ENCODE peak calls at places on chromosome 2, in seven cellular contexts. J, I, H, X, L, D and O are unnamed samples. For H3K36me3, the result is how much of the 10 kb centered on the place peaks cover.

GRCh38 chr2:197661626-197662025 is 13.8 kb downstream of the RFTN2 start:
- DNase-seq in J (no peak), I (no peak), H (no peak), X (no peak), L (no peak), D (no peak), O (no peak)

GRCh38 chr2:206031950-206032567 is 53.9 kb downstream of the INO80D start:
- DNase-seq in J (no peak), I (no peak), H (no peak), X (no peak), L (no peak), D (no peak), O (no peak)

GRCh38 chr2:207869784-207870778 is 100.4 kb upstream of the FZD5 start:
- DNase-seq in J (no peak), I (no peak), H (no peak), X (no peak), L (no peak), D (no peak), O (no peak)

GRCh38 chr2:191037351-191037750 is 23.4 kb upstream of the STAT1 start:
- DNase-seq in J (no peak), I (no peak), H (no peak), X (no peak), L (no peak), D (no peak), O (no peak)

GRCh38 chr2:66509326-66509811 is 74.4 kb downstream of the MEIS1 start:
- DNase-seq in J (no peak), I (no peak), H (no peak), X (no peak), L (no peak), D (no peak), O (no peak)

GRCh38 chr2:212536385-212537310 is 2.0 kb downstream of the ERBB4 start:
- DNase-seq in J (peak), I (peak), H (peak), X (no peak), L (no peak), D (no peak), O (no peak)

GRCh38 chr2:39696838-39697237 is 31.1 kb downstream of the TMEM178A start:
- DNase-seq in J (no peak), I (no peak), H (no peak), X (no peak), L (no peak), D (no peak), O (no peak)

GRCh38 chr2:134917219-134917957 is 1.2 kb upstream of the CCNT2 start:
- DNase-seq in J (peak), I (peak), H (peak), X (peak), L (peak), D (no peak), O (no peak)

GRCh38 chr2:191666733-191667132 is 11.2 kb upstream of the NABP1 start:
- DNase-seq in J (no peak), I (no peak), H (no peak), X (no peak), L (no peak), D (no peak), O (no peak)

GRCh38 chr2:241692448-241692847 is 5.8 kb upstream of the DTYMK start:
- DNase-seq in J (no peak), I (no peak), H (no peak), X (no peak), L (no peak), D (no peak), O (no peak)

GRCh38 chr2:70525032-70525431 is 28.6 kb downstream of the TGFA start:
- DNase-seq in J (no peak), I (no peak), H (no peak), X (no peak), L (no peak), D (no peak), O (no peak)

GRCh38 chr2:64325852-64326577 is 127.9 kb upstream of the LGALSL start:
- DNase-seq in J (no peak), I (no peak), H (no peak), X (peak), L (no peak), D (no peak), O (no peak)

GRCh38 chr2:150325656-150326055 is 161.8 kb downstream of the RND3 start:
- DNase-seq in J (no peak), I (no peak), H (no peak), X (no peak), L (no peak), D (no peak), O (no peak)

GRCh38 chr2:200810252-200810650 is 1.5 kb upstream of the BZW1 start:
- DNase-seq in J (no peak), I (no peak), H (no peak), X (no peak), L (peak), D (no peak), O (peak)

GRCh38 chr2:118850901-118851268 is 3.4 kb upstream of the EN1 start:
- DNase-seq in J (no peak), I (no peak), H (no peak), X (no peak), L (no peak), D (no peak), O (no peak)

GRCh38 chr2:21683838-21684237 is 560.1 kb downstream of the TDRD15 start:
- DNase-seq in J (no peak), I (no peak), H (no peak), X (no peak), L (no peak), D (no peak), O (no peak)

GRCh38 chr2:29050591-29050990 is 23.7 kb downstream of the PCARE start:
- DNase-seq in J (no peak), I (no peak), H (no peak), X (no peak), L (no peak), D (no peak), O (no peak)

GRCh38 chr2:12050381-12050780 is 303.9 kb downstream of the LPIN1 start:
- DNase-seq in J (no peak), I (no peak), H (no peak), X (no peak), L (no peak), D (no peak), O (no peak)

GRCh38 chr2:33077841-33078240 is 131.1 kb downstream of the LTBP1 start:
- DNase-seq in J (no peak), I (no peak), H (no peak), X (no peak), L (no peak), D (no peak), O (no peak)

GRCh38 chr2:196088209-196088608 is 19.6 kb upstream of the DNAH7 start:
- DNase-seq in J (no peak), I (no peak), H (no peak), X (no peak), L (no peak), D (no peak), O (no peak)

GRCh38 chr2:11248-11941 is 34.9 kb downstream of the FAM110C start:
- DNase-seq in J (peak), I (peak), H (peak), X (peak), L (peak), D (peak), O (no peak)

GRCh38 chr2:142872900-142873724 is 4.4 kb upstream of the KYNU start:
- DNase-seq in J (no peak), I (no peak), H (no peak), X (no peak), L (no peak), D (no peak), O (no peak)

GRCh38 chr2:42116195-42117181 is 52.7 kb upstream of the EML4 start:
- DNase-seq in J (no peak), I (no peak), H (no peak), X (no peak), L (no peak), D (no peak), O (no peak)

GRCh38 chr2:233650981-233651380 is 14.7 kb downstream of the UGT1A10 start:
- DNase-seq in J (no peak), I (no peak), H (no peak), X (no peak), L (no peak), D (no peak), O (no peak)

GRCh38 chr2:143732076-143732475 is 602.9 kb downstream of the ARHGAP15 start:
- DNase-seq in J (no peak), I (no peak), H (no peak), X (no peak), L (no peak), D (no peak), O (no peak)

GRCh38 chr2:112724611-112725525 is 4.0 kb downstream of the NT5DC4 start:
- DNase-seq in J (no peak), I (no peak), H (no peak), X (no peak), L (no peak), D (no peak), O (no peak)

GRCh38 chr2:66733361-66733760 is 298.4 kb downstream of the MEIS1 start:
- DNase-seq in J (no peak), I (no peak), H (no peak), X (no peak), L (no peak), D (no peak), O (no peak)

GRCh38 chr2:5914831-5915611 is 222.8 kb downstream of the SOX11 start:
- DNase-seq in J (peak), I (no peak), H (no peak), X (no peak), L (peak), D (no peak), O (no peak)

GRCh38 chr2:192126912-192127311 is 67.8 kb downstream of the TMEFF2 start:
- DNase-seq in J (no peak), I (no peak), H (no peak), X (no peak), L (no peak), D (no peak), O (no peak)

GRCh38 chr2:42239811-42240210 is 70.7 kb downstream of the EML4 start:
- DNase-seq in J (no peak), I (no peak), H (no peak), X (no peak), L (no peak), D (no peak), O (no peak)

GRCh38 chr2:64288932-64289655 is 144.9 kb upstream of the PELI1 start:
- DNase-seq in J (no peak), I (no peak), H (no peak), X (no peak), L (no peak), D (no peak), O (no peak)

GRCh38 chr2:168169097-168169745 is 78.2 kb downstream of the STK39 start:
- DNase-seq in J (no peak), I (no peak), H (no peak), X (no peak), L (no peak), D (no peak), O (no peak)

GRCh38 chr2:168167511-168168263 is 79.7 kb downstream of the STK39 start:
- DNase-seq in J (no peak), I (no peak), H (no peak), X (no peak), L (no peak), D (no peak), O (no peak)

GRCh38 chr2:168165985-168166901 is 81.2 kb downstream of the STK39 start:
- DNase-seq in J (no peak), I (no peak), H (no peak), X (no peak), L (no peak), D (no peak), O (no peak)

GRCh38 chr2:168166902-168167510 is 80.4 kb downstream of the STK39 start:
- DNase-seq in J (no peak), I (no peak), H (no peak), X (no peak), L (no peak), D (no peak), O (no peak)

DNA sequence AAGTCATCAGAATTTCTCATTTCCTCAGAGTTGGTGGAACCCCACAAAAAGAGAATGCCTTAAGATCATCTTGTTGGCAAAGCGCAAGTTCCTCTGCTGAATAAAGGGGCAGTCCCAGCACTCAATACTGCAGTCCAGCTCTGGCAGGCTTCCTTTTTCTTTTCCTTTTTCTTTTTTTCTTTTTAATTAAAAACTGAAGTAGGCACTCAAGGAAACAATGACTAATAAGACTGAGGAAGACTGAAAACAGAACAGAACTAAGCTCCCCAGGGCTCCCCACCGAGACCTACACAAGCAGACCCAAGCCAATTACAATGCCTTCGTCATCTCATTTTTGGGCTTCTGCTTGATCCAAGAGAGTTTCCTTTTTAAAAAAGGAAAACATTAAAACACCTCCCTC is 82.0 kb downstream of the STK39 start:
- DNase-seq in J (no peak), I (no peak), H (no peak), X (no peak), L (no peak), D (no peak), O (no peak)
- H3K27ac ChIP-seq in J (peak), I (no peak), H (no peak), X (no peak), L (no peak), D (no peak), O (no peak)

GRCh38 chr2:127392828-127393578 is 5.2 kb upstream of the MAP3K2 start:
- DNase-seq in J (no peak), I (no peak), H (no peak), X (no peak), L (no peak), D (no peak), O (no peak)

GRCh38 chr2:127389778-127390435 is 2.1 kb upstream of the MAP3K2 start:
- DNase-seq in J (no peak), I (no peak), H (no peak), X (peak), L (no peak), D (no peak), O (no peak)

GRCh38 chr2:127388423-127389164 is 819 bp upstream of the MAP3K2 start:
- DNase-seq in J (no peak), I (no peak), H (no peak), X (no peak), L (no peak), D (no peak), O (no peak)

GRCh38 chr2:127394464-127394863 is 6.7 kb upstream of the MAP3K2 start:
- DNase-seq in J (no peak), I (no peak), H (no peak), X (no peak), L (no peak), D (no peak), O (no peak)

DNA sequence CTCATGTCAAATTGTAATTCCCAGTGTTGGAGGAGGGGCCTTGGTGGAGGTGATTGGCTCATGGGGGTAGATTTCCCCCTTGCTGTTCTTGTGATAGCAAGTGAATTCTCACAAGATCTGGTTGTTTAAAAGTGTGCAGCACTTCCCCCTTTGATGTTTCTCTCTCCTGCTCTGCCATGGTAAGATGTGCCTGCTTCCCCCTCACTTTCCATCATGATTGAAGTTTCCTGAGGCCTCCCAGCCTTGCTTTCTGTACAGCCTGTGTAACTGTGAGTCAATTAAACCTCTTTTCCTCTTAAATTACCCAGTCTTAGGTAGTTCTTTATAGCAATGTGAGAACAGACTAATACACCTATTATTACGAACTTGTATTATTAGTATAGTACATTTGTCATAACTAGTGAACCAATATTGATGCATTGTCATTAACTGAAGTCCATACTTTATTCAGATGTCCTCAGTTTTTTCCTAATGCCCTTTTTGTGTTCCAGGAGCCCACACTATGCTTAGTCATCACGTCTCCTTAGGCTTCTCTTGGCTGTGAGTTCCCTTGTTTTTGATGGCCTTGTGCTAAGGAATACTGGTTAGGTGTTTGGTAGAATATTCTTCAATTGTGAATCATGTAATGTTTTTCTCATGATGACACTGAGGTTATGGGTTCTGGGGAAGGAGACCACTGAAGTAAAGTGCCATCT is 4.5 kb upstream of the MAP3K2 start:
- DNase-seq in J (no peak), I (no peak), H (no peak), X (no peak), L (no peak), D (no peak), O (no peak)
- H3K36me3 ChIP-seq in J (under half), I (under half), H (under half), X (under half), L (under half), D (under half), O (under half)

DNA sequence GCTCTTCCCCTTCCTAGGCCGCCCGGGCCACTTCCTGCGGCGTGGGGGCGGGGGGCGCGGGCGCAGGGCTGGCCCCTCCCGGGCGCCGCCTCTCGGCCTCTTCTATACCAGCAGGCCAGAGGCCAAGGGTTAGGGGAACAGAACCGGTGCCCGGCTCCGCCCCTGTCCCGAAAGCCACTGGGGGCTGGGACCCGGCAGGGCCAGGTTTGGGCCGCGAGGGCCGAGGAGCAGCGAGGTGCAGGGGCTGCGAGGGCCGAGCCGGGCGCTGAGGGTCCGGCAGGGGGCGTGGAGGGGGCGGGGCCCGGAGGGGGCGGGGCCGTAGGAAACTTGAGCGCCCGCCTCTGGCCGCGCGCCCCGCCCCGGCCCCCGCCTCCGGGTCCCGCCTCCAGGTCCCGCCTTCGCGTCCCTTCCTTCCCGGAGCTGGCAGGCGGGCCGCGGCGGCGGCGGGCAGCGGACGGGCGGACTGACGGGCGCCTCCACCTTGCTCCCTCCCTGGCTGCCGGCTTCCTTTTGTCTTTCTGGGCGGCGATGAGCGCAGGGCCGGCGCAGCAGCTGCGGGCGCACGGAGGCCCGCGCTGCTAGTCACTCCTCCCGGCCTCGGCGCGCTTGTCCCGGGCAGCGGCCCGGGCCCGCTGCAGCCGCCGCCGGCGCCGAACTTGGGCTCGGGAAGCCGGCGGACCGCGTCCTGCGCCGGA is at the start of gene HPCAL1:
- DNase-seq in J (peak), I (peak), H (peak), X (peak), L (peak), D (peak), O (peak)
- H3K27ac ChIP-seq in J (peak), I (peak), H (peak), X (peak), L (peak), D (peak), O (peak)

DNA sequence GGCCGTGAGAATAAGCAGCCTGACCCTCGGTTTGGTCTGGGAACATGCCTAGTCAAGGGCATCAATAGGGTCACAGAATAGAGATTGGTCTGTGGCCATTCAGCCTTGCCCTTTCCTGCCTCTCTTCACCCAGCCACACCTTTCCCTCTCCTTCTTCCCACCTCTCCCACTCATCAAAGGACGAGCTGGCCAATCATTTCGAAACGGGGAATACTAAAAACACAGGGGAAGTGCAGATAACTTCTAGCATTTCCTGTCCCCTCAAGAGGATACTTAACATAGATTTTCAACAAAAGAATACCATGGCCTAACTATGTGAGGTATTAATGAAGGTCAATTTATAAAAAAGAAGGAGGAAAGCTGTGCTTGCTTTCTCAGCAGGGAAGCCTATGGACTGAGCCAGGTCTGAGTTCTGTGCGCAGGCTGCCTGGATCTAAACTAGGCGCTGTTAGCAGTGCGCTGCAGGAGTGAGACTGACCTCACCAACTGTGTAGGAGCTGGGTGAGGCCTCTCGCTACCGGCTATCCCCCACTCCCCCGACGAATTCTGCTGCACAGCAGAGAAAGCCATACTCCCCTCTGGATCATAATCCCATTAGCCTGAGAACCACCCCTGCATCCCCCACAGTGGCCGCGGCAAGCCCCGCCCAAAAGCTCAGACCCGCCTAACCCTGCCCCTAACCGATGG is 27.6 kb downstream of the SULT1C2 start:
- DNase-seq in J (no peak), I (no peak), H (no peak), X (no peak), L (no peak), D (no peak), O (no peak)
- H3K36me3 ChIP-seq in J (under half), I (under half), H (under half), X (under half), L (under half), D (under half), O (under half)

GRCh38 chr2:23590227-23590869 is 205.4 kb downstream of the KLHL29 start:
- DNase-seq in J (no peak), I (no peak), H (no peak), X (no peak), L (no peak), D (no peak), O (no peak)
- H3K27ac ChIP-seq in J (peak), I (no peak), H (peak), X (no peak), L (no peak), D (no peak), O (peak)

GRCh38 chr2:56263876-56264275 is 80.1 kb downstream of the CCDC85A start:
- DNase-seq in J (no peak), I (no peak), H (no peak), X (no peak), L (no peak), D (no peak), O (no peak)

GRCh38 chr2:56267412-56267788 is 83.6 kb downstream of the CCDC85A start:
- DNase-seq in J (no peak), I (no peak), H (no peak), X (no peak), L (no peak), D (no peak), O (no peak)

GRCh38 chr2:56271275-56271674 is 87.5 kb downstream of the CCDC85A start:
- DNase-seq in J (no peak), I (no peak), H (no peak), X (no peak), L (no peak), D (no peak), O (no peak)

GRCh38 chr2:56266761-56267411 is 83.1 kb downstream of the CCDC85A start:
- DNase-seq in J (no peak), I (no peak), H (no peak), X (no peak), L (no peak), D (no peak), O (no peak)
- H3K36me3 ChIP-seq in J (under half), I (under half), H (under half), X (under half), L (under half), D (under half), O (under half)

DNA sequence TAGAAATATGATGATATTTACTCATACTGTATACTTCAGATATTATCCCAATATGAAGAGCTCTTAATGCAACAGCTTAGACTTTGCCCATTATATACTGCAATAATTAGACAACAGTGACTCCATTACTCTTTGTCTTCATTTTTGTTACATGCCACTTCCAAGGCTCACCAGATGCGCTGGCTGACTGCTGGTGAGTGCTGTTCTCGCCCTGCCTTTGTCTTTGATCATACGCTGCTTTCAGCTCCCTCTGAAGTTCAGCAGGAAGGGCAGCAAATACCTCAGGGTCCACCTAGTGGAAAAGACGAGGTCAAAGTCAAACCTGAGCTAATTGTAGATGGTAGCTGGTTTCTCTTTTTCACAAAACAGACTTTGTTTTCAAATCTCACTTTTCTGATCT is 66.3 kb downstream of the EIF5B start:
- DNase-seq in J (no peak), I (no peak), H (no peak), X (no peak), L (no peak), D (no peak), O (no peak)
- H3K27ac ChIP-seq in J (peak), I (peak), H (no peak), X (peak), L (no peak), D (no peak), O (no peak)